ENCODE peak calls at places on chromosomes 6 and 20, in four cellular contexts. F is heart right ventricle; U is CD8-positive, alpha-beta memory T cell; W is lower lobe of right lung. T is an unnamed sample.

GRCh38 chr6:118708055-118708454 is 56.7 kb upstream of the CEP85L start:
- DNase-seq in F (no peak), W (no peak), U (no peak), T (no peak)

GRCh38 chr6:71460933-71461332 is 172.3 kb downstream of the OGFRL1 start:
- DNase-seq in F (no peak), W (no peak), U (no peak), T (no peak)

GRCh38 chr20:11790047-11790446 is 127.6 kb upstream of the BTBD3 start:
- DNase-seq in F (no peak), U (no peak), W (no peak), T (no peak)

GRCh38 chr6:169312658-169313346 is 59.2 kb upstream of the THBS2 start:
- DNase-seq in U (no peak), F (no peak), W (no peak), T (no peak)

GRCh38 chr6:55822815-55823214 is 52.6 kb downstream of the BMP5 start:
- DNase-seq in U (no peak), W (no peak), F (no peak), T (no peak)

GRCh38 chr6:38279945-38280588 is 359.7 kb downstream of the BTBD9 start:
- DNase-seq in U (no peak), F (no peak), W (no peak), T (no peak)

GRCh38 chr6:31187780-31188194 is 17.3 kb upstream of the POU5F1 start:
- DNase-seq in F (no peak), U (no peak), W (no peak), T (no peak)

GRCh38 chr6:93424303-93425064 is 5.1 kb upstream of the EPHA7 start:
- DNase-seq in U (no peak), W (no peak), F (no peak), T (no peak)

GRCh38 chr6:41467106-41467505 is 79.1 kb upstream of the FOXP4 start:
- DNase-seq in W (no peak), F (no peak), U (no peak), T (no peak)

GRCh38 chr6:106254636-106255035 is 70.9 kb downstream of the ATG5 start:
- DNase-seq in W (no peak), U (no peak), F (no peak), T (no peak)

GRCh38 chr6:137688230-137688971 is 178.7 kb upstream of the TNFAIP3 start:
- DNase-seq in U (no peak), F (no peak), W (no peak), T (no peak)

GRCh38 chr6:40321616-40322015 is 265.5 kb downstream of the LRFN2 start:
- DNase-seq in U (no peak), F (no peak), W (no peak), T (no peak)

GRCh38 chr6:159110748-159111147 is 58.5 kb upstream of the FNDC1 start:
- DNase-seq in W (no peak), F (no peak), U (no peak), T (no peak)

GRCh38 chr6:17393335-17394191 is at the start of gene CAP2:
- DNase-seq in F (peak; percentile 66), W (peak; percentile 64), U (no peak), T (peak; percentile 82)

GRCh38 chr20:63033635-63034510 is 27.1 kb upstream of the BHLHE23 start:
- DNase-seq in U (no peak), W (no peak), F (peak; percentile 1), T (no peak)

GRCh38 chr20:63032861-63033634 is 26.3 kb upstream of the BHLHE23 start:
- DNase-seq in W (peak; percentile 45), F (peak; percentile 7), U (no peak), T (no peak)

GRCh38 chr20:63036266-63036665 is 29.5 kb upstream of the BHLHE23 start:
- DNase-seq in U (no peak), W (peak; percentile 31), F (peak; percentile 6), T (no peak)

GRCh38 chr20:63037669-63038268 is 31.0 kb upstream of the BHLHE23 start:
- DNase-seq in F (peak; percentile 1), U (no peak), W (peak; percentile 28), T (no peak)

DNA sequence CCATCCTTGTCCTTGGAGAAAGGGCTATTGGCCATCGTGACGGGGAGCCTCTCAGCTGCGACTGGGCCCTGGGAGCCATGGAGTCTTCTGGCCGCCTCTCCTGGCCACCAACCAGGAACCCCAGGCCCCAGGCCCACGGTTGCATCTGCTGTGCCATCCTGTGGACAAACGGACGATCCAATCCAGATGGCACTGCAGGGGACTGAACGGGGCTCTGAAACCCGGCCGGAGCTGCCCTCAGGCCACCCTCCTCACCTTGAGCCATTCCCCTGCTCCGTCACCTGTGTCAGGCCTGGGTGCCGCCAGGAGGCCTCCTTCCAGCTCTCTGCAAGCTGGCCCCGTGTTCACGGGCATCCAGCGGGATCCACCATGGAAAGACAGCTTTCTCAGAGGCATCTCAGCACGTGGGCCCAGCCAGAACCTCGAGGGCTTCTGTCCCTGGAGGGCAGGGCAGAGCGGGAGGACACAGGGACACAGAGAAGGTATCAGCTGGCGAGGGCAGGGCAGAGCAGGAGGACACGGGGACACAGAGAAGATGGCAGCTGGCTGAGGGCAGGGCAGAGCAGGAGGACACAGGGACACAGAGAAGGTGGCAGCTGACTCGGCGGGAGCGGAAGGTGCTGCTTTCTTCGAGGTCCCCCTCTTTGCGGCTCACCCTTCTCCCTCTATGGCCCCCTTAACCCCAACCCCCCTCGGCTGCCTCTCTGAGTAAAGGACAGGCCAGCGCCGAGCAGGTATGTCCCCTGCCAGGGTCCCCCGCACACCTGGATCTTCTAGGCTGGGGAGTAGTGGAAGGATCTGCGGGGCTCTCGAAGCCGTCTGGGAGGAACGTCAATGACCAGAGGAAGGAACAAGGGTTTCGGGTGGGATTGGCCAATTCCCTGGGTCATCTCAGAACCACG is 28.8 kb upstream of the BHLHE23 start:
- DNase-seq in W (peak; percentile 39), U (no peak), F (peak; percentile 6), T (no peak)
- H3K27ac ChIP-seq in W (no peak overlapping the region), U (no peak overlapping the region), F (no peak overlapping the region), T (no peak overlapping the region)

GRCh38 chr20:432677-433299 is 24.7 kb downstream of the RBCK1 start:
- DNase-seq in F (no peak), U (no peak), W (no peak), T (no peak)
- H3K27ac ChIP-seq in F (peak overlapping the region; percentile 46), U (no peak overlapping the region), W (no peak overlapping the region), T (peak overlapping the region; percentile 49)

DNA sequence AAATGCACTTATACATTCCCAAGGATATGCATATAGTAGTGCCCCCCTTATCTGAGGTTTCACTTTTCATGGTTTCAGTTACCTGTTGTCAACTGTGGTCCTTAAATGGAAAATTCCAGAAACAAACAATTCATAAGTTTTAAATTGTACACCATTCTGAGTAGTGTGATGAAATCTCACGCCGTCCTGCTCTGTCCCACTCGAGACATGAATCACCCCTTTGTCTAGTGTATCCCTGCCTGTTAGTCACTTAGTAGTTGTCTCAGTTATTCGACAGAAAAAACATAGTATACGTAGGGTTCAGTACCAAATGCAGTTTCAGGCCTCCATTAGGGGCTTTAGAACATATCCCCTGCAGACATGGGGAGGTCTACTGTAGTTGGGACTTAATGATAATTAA is 57.0 kb downstream of the MAP1LC3A start:
- DNase-seq in F (no peak), U (no peak), W (no peak), T (no peak)
- H3K27ac ChIP-seq in F (no peak overlapping the region), U (no peak overlapping the region), W (no peak overlapping the region), T (no peak overlapping the region)

GRCh38 chr6:3872370-3872854 is 23.2 kb downstream of the FAM50B start:
- DNase-seq in F (no peak), U (no peak), W (no peak), T (no peak)
- H3K27ac ChIP-seq in F (no peak overlapping the region), U (no peak overlapping the region), W (no peak overlapping the region), T (no peak overlapping the region)

DNA sequence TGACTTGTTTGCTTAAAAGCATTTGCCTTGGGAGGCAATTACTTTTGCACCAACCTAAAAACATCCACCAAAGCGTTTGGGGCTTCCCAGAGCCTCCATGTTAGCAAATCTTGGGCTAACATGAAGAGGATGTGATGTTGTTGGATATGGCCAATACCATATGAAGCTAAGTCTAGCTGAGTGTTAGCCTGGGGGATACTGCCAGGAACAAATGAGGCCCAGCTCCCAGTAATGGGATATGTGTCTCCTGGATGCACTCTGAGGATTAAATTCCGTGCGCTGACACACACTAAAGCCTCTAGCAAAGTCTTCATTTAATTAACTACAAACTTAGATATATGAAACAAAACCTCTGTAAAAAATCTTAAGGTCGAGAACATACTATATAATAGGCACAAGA is 35.3 kb upstream of the HBS1L start:
- DNase-seq in U (no peak), F (no peak), W (no peak), T (no peak)
- H3K27ac ChIP-seq in U (no peak overlapping the region), F (no peak overlapping the region), W (no peak overlapping the region), T (no peak overlapping the region)

GRCh38 chr6:33073431-33073871 is at the start of gene HLA-DPA1:
- DNase-seq in W (peak; percentile 54), U (peak; percentile 51), F (no peak), T (no peak)

GRCh38 chr6:33072508-33073100 is 845 bp downstream of the HLA-DPA1 start:
- DNase-seq in W (no peak), U (no peak), F (no peak), T (no peak)

GRCh38 chr6:33076406-33076934 is 680 bp downstream of the HLA-DPB1 start:
- DNase-seq in W (no peak), F (no peak), U (no peak), T (no peak)

GRCh38 chr6:33075568-33076405 is at the start of gene HLA-DPB1:
- DNase-seq in U (peak; percentile 74), W (no peak), F (no peak), T (no peak)

DNA sequence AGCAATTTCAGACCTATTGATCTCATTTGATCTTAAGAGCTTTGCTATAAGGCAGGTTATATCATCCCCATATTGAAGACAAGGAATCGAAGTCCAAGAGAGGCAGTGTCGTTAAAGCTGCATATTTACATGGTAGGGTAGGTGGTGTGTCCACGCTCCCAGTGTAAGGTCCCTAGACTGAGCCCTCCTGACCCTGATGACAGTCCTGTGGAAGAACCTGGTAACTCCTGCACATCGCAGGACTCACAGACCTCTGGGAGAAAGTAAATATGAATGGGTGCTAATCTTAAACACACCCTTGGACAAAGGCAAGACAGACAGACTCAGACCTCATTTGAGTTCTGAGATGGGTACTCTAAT is 602 bp upstream of the HLA-DPB1 start:
- DNase-seq in W (no peak), F (no peak), U (no peak), T (no peak)
- H3K27ac ChIP-seq in W (peak overlapping the region; percentile 90), F (peak overlapping the region; percentile 84), U (peak overlapping the region; percentile 87), T (peak overlapping the region; percentile 37)

GRCh38 chr20:57190536-57191265 is 75.7 kb downstream of the BMP7 start:
- DNase-seq in U (no peak), W (no peak), F (no peak), T (no peak)

GRCh38 chr20:57187068-57187634 is 79.3 kb downstream of the BMP7 start:
- DNase-seq in F (no peak), U (no peak), W (no peak), T (no peak)

GRCh38 chr20:57188056-57188455 is 78.4 kb downstream of the BMP7 start:
- DNase-seq in W (no peak), F (no peak), U (no peak), T (no peak)

GRCh38 chr20:57189713-57190112 is 76.7 kb downstream of the BMP7 start:
- DNase-seq in F (no peak), U (no peak), W (no peak), T (no peak)

GRCh38 chr20:57188576-57189079 is 77.8 kb downstream of the BMP7 start:
- DNase-seq in F (no peak), W (no peak), U (no peak), T (no peak)
- H3K27ac ChIP-seq in F (no peak overlapping the region), W (no peak overlapping the region), U (no peak overlapping the region), T (no peak overlapping the region)

T was measured in right cardiac atrium.